ENCODE peak calls at places on chromosomes 4 and X, in seven cellular contexts. M, Z, A, O, R, B and I are unnamed samples.
A peak's percentile ranks its signal among the peaks of the same experiment; 100 is the strongest.

GRCh38 chr4:113147498-113148231 is 98.2 kb downstream of the ANK2 start:
- DNase-seq in O (no peak), A (no peak), Z (no peak), M (no peak), R (no peak), B (no peak), I (no peak)

GRCh38 chr4:99712099-99712498 is 54.5 kb upstream of the C4orf54 start:
- DNase-seq in O (no peak), B (no peak), A (no peak), R (no peak), M (no peak), Z (no peak), I (no peak)

GRCh38 chr4:10078481-10079233 is 37.9 kb downstream of the WDR1 start:
- DNase-seq in Z (no peak), A (no peak), B (no peak), M (no peak), O (no peak), R (peak; percentile 12), I (no peak)

GRCh38 chr4:158578476-158578875 is 56.8 kb downstream of the RXFP1 start:
- DNase-seq in A (peak; percentile 20), R (no peak), B (no peak), M (no peak), Z (peak; percentile 43), O (no peak), I (no peak)

GRCh38 chr4:164876680-164877324 is at the start of gene APELA:
- DNase-seq in A (no peak), Z (no peak), R (peak; percentile 35), O (no peak), M (no peak), B (no peak), I (peak; percentile 31)

GRCh38 chr4:122285285-122285684 is 93.5 kb upstream of the ADAD1 start:
- DNase-seq in B (no peak), Z (peak; percentile 3), O (no peak), M (no peak), A (no peak), R (no peak), I (no peak)

GRCh38 chrX:13752646-13753045 is 18.1 kb downstream of the OFD1 start:
- DNase-seq in B (no peak), R (no peak), A (no peak), Z (no peak), M (no peak), O (no peak), I (no peak)

GRCh38 chrX:128436397-128437103 is 384.3 kb upstream of the ACTRT1 start:
- DNase-seq in M (no peak), A (no peak), Z (no peak), R (no peak), O (no peak), B (no peak), I (no peak)

GRCh38 chr4:55866290-55866907 is 13.0 kb downstream of the EXOC1 start:
- DNase-seq in A (peak; percentile 70), B (no peak), M (no peak), O (no peak), Z (peak; percentile 89), R (peak; percentile 8), I (peak; percentile 12)

GRCh38 chr4:176149680-176150079 is 45.7 kb downstream of the SPATA4 start:
- DNase-seq in Z (no peak), O (no peak), M (no peak), A (no peak), B (no peak), R (no peak), I (no peak)

GRCh38 chr4:76463568-76463967 is 28.5 kb downstream of the SHROOM3 start:
- DNase-seq in B (no peak), R (no peak), M (no peak), O (no peak), A (no peak), Z (no peak), I (no peak)

GRCh38 chr4:186621959-186622553 is 66.7 kb upstream of the MTNR1A start:
- DNase-seq in B (no peak), R (no peak), M (no peak), O (no peak), A (peak; percentile 44), Z (peak; percentile 79), I (no peak)

GRCh38 chr4:39456946-39457763 is 1.6 kb downstream of the RPL9 start:
- DNase-seq in B (no peak), M (no peak), A (no peak), Z (no peak), O (no peak), R (no peak), I (no peak)

GRCh38 chrX:39854772-39855747 is 242.7 kb downstream of the BCOR start:
- DNase-seq in M (peak; percentile 58), A (no peak), R (peak; percentile 64), O (no peak), Z (no peak), B (no peak), I (peak; percentile 58)

GRCh38 chr4:23754688-23755087 is 135.2 kb downstream of the PPARGC1A start:
- DNase-seq in A (no peak), R (no peak), B (no peak), M (no peak), O (no peak), Z (no peak), I (no peak)

GRCh38 chr4:110982486-110982885 is 359.6 kb upstream of the PITX2 start:
- DNase-seq in A (no peak), Z (no peak), R (no peak), O (no peak), B (no peak), M (no peak), I (no peak)

GRCh38 chr4:28879178-28879577 is 1841.0 kb upstream of the PCDH7 start:
- DNase-seq in B (no peak), R (no peak), O (no peak), Z (no peak), A (no peak), M (no peak), I (no peak)

GRCh38 chr4:143294310-143294709 is 42.4 kb upstream of the GAB1 start:
- DNase-seq in A (peak; percentile 28), B (peak; percentile 75), Z (no peak), M (no peak), O (peak; percentile 54), R (no peak), I (no peak)

GRCh38 chr4:168498259-168498658 is 1.4 kb downstream of the PALLD start:
- DNase-seq in B (no peak), Z (no peak), R (no peak), O (no peak), M (no peak), A (no peak), I (no peak)

GRCh38 chr4:109072595-109072994 is 229.9 kb downstream of the COL25A1 start:
- DNase-seq in B (no peak), M (no peak), R (no peak), A (peak; percentile 51), O (no peak), Z (peak; percentile 8), I (no peak)

GRCh38 chr4:8277356-8278008 is 7.9 kb downstream of the HTRA3 start:
- DNase-seq in M (no peak), O (no peak), R (no peak), B (no peak), Z (no peak), A (no peak), I (no peak)

GRCh38 chrX:47174376-47174775 is 19.3 kb upstream of the UBA1 start:
- DNase-seq in M (no peak), B (no peak), R (no peak), A (no peak), Z (no peak), O (no peak), I (no peak)

GRCh38 chr4:138669479-138670165 is 346.0 kb upstream of the NOCT start:
- DNase-seq in M (no peak), A (no peak), O (no peak), B (no peak), R (peak; percentile 32), Z (no peak), I (no peak)

GRCh38 chr4:186900232-186900900 is 176.7 kb upstream of the FAT1 start:
- DNase-seq in O (no peak), Z (peak; percentile 68), R (no peak), B (no peak), M (no peak), A (no peak), I (no peak)

GRCh38 chrX:72461766-72462165 is 110.9 kb downstream of the HDAC8 start:
- DNase-seq in M (no peak), O (no peak), B (peak; percentile 11), Z (peak; percentile 36), R (no peak), A (no peak), I (no peak)

GRCh38 chr4:11297201-11297600 is 131.5 kb downstream of the HS3ST1 start:
- DNase-seq in B (no peak), O (no peak), R (no peak), M (no peak), A (no peak), Z (peak; percentile 38), I (no peak)

GRCh38 chrX:130523460-130524394 is 121.9 kb downstream of the RBMX2 start:
- DNase-seq in B (peak; percentile 77), R (no peak), O (peak; percentile 3), M (no peak), A (no peak), Z (no peak), I (no peak)

DNA sequence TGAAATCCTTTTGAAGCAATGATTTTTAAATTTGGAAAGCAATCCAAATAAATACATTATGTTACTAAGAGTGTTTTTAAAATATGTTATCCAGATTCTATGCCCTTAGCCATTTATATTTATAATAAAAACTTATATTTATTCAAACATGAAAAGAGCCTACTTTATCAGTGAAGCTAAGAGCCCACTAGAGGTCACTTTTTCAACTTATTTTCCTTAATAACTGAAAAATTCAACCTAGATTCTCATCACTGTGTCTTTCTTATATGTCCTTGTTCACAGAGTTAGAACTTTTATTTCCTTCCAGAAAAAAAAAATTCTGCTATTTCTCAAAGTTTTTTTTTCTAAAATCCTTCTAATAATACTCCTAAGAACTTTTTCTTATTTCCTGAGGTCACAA is 23.9 kb downstream of the PRDM8 start:
- DNase-seq in A (no peak), M (no peak), B (no peak), Z (no peak), R (no peak), O (no peak), I (no peak)
- TF ChIP-seq CTCF in A (peak; percentile 54), M (peak; percentile 21), B (peak; percentile 35), Z (peak; percentile 38), R (peak; percentile 20), O (peak; percentile 16), I (no peak)

GRCh38 chr4:153755186-153755585 is 4.6 kb downstream of the RNF175 start:
- DNase-seq in A (no peak), Z (no peak), M (no peak), O (no peak), R (no peak), B (no peak), I (no peak)
- TF ChIP-seq CTCF in A (no peak), Z (no peak), M (no peak), O (no peak), R (no peak), B (no peak), I (no peak)

DNA sequence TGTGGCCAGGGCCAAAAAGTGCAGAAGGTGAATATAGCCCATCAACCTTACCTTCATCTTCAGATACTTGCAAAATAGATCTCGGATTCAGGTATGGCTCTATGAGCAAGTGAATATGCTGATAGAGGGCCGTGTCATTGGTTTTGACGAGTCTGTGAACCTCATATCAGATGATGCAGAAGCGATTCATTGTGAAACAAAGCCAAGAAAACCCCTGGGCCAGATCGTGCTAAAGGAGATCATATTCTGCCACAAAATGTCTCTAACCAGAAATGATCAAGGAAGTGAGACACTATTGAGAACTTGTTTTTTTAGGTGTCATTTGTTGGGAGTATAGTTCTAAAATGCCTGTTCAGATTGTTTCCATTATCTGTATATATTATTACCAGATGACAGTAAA is 48.3 kb downstream of the PDK3 start:
- DNase-seq in A (no peak), O (no peak), M (no peak), Z (no peak), B (no peak), R (peak; percentile 43), I (peak; percentile 48)
- TF ChIP-seq CTCF in A (no peak), O (no peak), M (no peak), Z (no peak), B (no peak), R (no peak), I (no peak)

GRCh38 chr4:37095925-37096324 is 148.6 kb upstream of the NWD2 start:
- DNase-seq in A (no peak), R (no peak), B (no peak), M (no peak), O (no peak), Z (no peak), I (no peak)
- TF ChIP-seq CTCF in A (no peak), R (no peak), B (no peak), M (no peak), O (no peak), Z (no peak), I (no peak)